ENCODE peak calls at places on chromosomes 6 and 20, in six cellular contexts. G is cardiac muscle cell, E is endothelial cell, A is GOT3, M is NCI-H1105 treated with DMSO at 0.1 percent for 48 hours, Q is NCI-H526 treated with DMSO at 0.1 percent for 48 hours. S is an unnamed sample.

GRCh38 chr20:63326314-63327228 is 33.6 kb downstream of the COL20A1 start:
- DNase-seq in G (no peak), E (no peak), A (no peak), M (no peak), Q (no peak), S (no peak)

GRCh38 chr20:52683761-52684160 is 288.4 kb upstream of the TSHZ2 start:
- DNase-seq in G (no peak), E (no peak), A (no peak), M (peak), Q (no peak), S (no peak)

GRCh38 chr20:37209661-37210314 is 30.4 kb upstream of the MROH8 start:
- DNase-seq in G (no peak), E (no peak), A (no peak), M (peak), Q (no peak), S (no peak)

GRCh38 chr6:1971612-1972011 is 273.8 kb downstream of the GMDS start:
- DNase-seq in G (no peak), E (no peak), A (no peak), M (no peak), Q (no peak), S (no peak)

GRCh38 chr20:25527949-25528348 is 57.4 kb downstream of the NINL start:
- DNase-seq in G (no peak), E (no peak), A (no peak), M (no peak), Q (no peak), S (no peak)

GRCh38 chr6:34837500-34837899 is 45.6 kb downstream of the BLTP3A start:
- DNase-seq in G (no peak), E (no peak), A (no peak), M (no peak), Q (no peak), S (no peak)

GRCh38 chr20:50304883-50305635 is 114.4 kb downstream of the CEBPB start:
- DNase-seq in G (peak), E (no peak), A (peak), M (no peak), Q (no peak), S (no peak)

GRCh38 chr20:17590245-17590644 is 20.4 kb downstream of the DSTN start:
- DNase-seq in G (no peak), E (no peak), A (no peak), M (no peak), Q (no peak), S (no peak)

GRCh38 chr6:21098744-21099143 is 494.8 kb upstream of the SOX4 start:
- DNase-seq in G (no peak), E (no peak), A (no peak), M (peak), Q (no peak), S (no peak)

GRCh38 chr6:13307508-13307995 is 20.8 kb downstream of the TBC1D7 start:
- DNase-seq in G (peak), E (no peak), A (no peak), M (no peak), Q (no peak), S (no peak)

GRCh38 chr6:75211920-75212590 is 6.2 kb upstream of the COL12A1 start:
- DNase-seq in G (no peak), E (no peak), A (no peak), M (no peak), Q (no peak), S (no peak)

GRCh38 chr6:105177521-105177920 is 2.3 kb downstream of the POPDC3 start:
- DNase-seq in G (no peak), E (no peak), A (no peak), M (no peak), Q (no peak), S (no peak)

GRCh38 chr6:163183791-163184190 is 230.7 kb upstream of the QKI start:
- DNase-seq in G (peak), E (no peak), A (no peak), M (no peak), Q (no peak), S (no peak)

GRCh38 chr6:167296902-167297301 is 5.8 kb downstream of the UNC93A start:
- DNase-seq in G (no peak), E (no peak), A (no peak), M (no peak), Q (no peak), S (no peak)

GRCh38 chr6:56250266-56250665 is 2.9 kb upstream of the COL21A1 start:
- DNase-seq in G (no peak), E (no peak), A (no peak), M (no peak), Q (no peak), S (no peak)

GRCh38 chr20:4018015-4018748 is 2.8 kb upstream of the RNF24 start:
- DNase-seq in G (peak), E (no peak), A (no peak), M (peak), Q (peak), S (peak)

GRCh38 chr20:29744071-29744470 is 1513.4 kb upstream of the DEFB115 start:
- DNase-seq in G (no peak), E (no peak), A (no peak), M (no peak), Q (no peak), S (no peak)

GRCh38 chr6:87094576-87094975 is 330 bp downstream of the CGA start:
- DNase-seq in G (no peak), E (no peak), A (no peak), M (no peak), Q (no peak), S (no peak)

GRCh38 chr20:38345643-38346042 is 639 bp upstream of the LBP start:
- DNase-seq in G (no peak), E (no peak), A (no peak), M (no peak), Q (no peak), S (no peak)

GRCh38 chr6:56949261-56949660 is 5.6 kb upstream of the BEND6 start:
- DNase-seq in G (peak), E (no peak), A (no peak), M (no peak), Q (no peak), S (no peak)

GRCh38 chr6:26268659-26269402 is 96.2 kb upstream of the BTN3A2 start:
- DNase-seq in G (peak), E (no peak), A (no peak), M (peak), Q (no peak), S (no peak)

GRCh38 chr6:90103056-90103793 is 193.4 kb downstream of the BACH2 start:
- DNase-seq in G (no peak), E (no peak), A (no peak), M (no peak), Q (no peak), S (no peak)